ENCODE peak calls at places on chromosomes 3 and 15, in six cellular contexts. One of them, this sample, is unnamed.

GRCh38 chr3:12423918-12424634 is 60.2 kb upstream of the TSEN2 start:
- DNase-seq in dorsolateral prefrontal cortex: no peak
- DNase-seq in IMR-90: peak; percentile 58
- DNase-seq in psoas muscle: no peak
- DNase-seq in AG10803: no peak
- DNase-seq in lower leg skin: no peak
- DNase-seq in this sample: no peak

GRCh38 chr15:24318981-24319380 is 356.6 kb upstream of the NPAP1 start:
- DNase-seq in dorsolateral prefrontal cortex: no peak
- DNase-seq in IMR-90: peak; percentile 11
- DNase-seq in psoas muscle: no peak
- DNase-seq in AG10803: no peak
- DNase-seq in lower leg skin: no peak
- DNase-seq in this sample: no peak

GRCh38 chr3:16618721-16619120 is 13.5 kb upstream of the DAZL start:
- DNase-seq in dorsolateral prefrontal cortex: no peak
- DNase-seq in IMR-90: peak; percentile 16
- DNase-seq in psoas muscle: no peak
- DNase-seq in AG10803: peak; percentile 31
- DNase-seq in lower leg skin: no peak
- DNase-seq in this sample: no peak

GRCh38 chr3:144466540-144466939 is 494.9 kb downstream of the DIPK2A start:
- DNase-seq in dorsolateral prefrontal cortex: no peak
- DNase-seq in IMR-90: no peak
- DNase-seq in psoas muscle: no peak
- DNase-seq in AG10803: no peak
- DNase-seq in lower leg skin: no peak
- DNase-seq in this sample: no peak

GRCh38 chr3:69731080-69731479 is 8.2 kb upstream of the MITF start:
- DNase-seq in dorsolateral prefrontal cortex: no peak
- DNase-seq in IMR-90: no peak
- DNase-seq in psoas muscle: no peak
- DNase-seq in AG10803: no peak
- DNase-seq in lower leg skin: no peak
- DNase-seq in this sample: no peak

GRCh38 chr3:72143322-72143721 is 358.4 kb upstream of the PROK2 start:
- DNase-seq in dorsolateral prefrontal cortex: no peak
- DNase-seq in IMR-90: peak; percentile 61
- DNase-seq in psoas muscle: no peak
- DNase-seq in AG10803: peak; percentile 39
- DNase-seq in lower leg skin: no peak
- DNase-seq in this sample: no peak

GRCh38 chr15:89042387-89042786 is 45.9 kb upstream of the ABHD2 start:
- DNase-seq in dorsolateral prefrontal cortex: no peak
- DNase-seq in IMR-90: no peak
- DNase-seq in psoas muscle: no peak
- DNase-seq in AG10803: no peak
- DNase-seq in lower leg skin: no peak
- DNase-seq in this sample: no peak

GRCh38 chr3:172153335-172153861 is 114.0 kb downstream of the FNDC3B start:
- DNase-seq in dorsolateral prefrontal cortex: peak; percentile 69
- DNase-seq in IMR-90: peak; percentile 99
- DNase-seq in psoas muscle: peak; percentile 94
- DNase-seq in AG10803: peak; percentile 98
- DNase-seq in lower leg skin: peak; percentile 97
- DNase-seq in this sample: peak; percentile 66

GRCh38 chr15:48897144-48897814 is 19.3 kb downstream of the EID1 start:
- DNase-seq in dorsolateral prefrontal cortex: no peak
- DNase-seq in IMR-90: peak; percentile 82
- DNase-seq in psoas muscle: no peak
- DNase-seq in AG10803: peak; percentile 77
- DNase-seq in lower leg skin: no peak
- DNase-seq in this sample: no peak
- TF ChIP-seq CTCF in dorsolateral prefrontal cortex: no peak
- TF ChIP-seq CTCF in IMR-90: no peak
- TF ChIP-seq CTCF in psoas muscle: no peak
- TF ChIP-seq CTCF in AG10803: no peak
- TF ChIP-seq CTCF in lower leg skin: no peak
- TF ChIP-seq CTCF in this sample: no peak

DNA sequence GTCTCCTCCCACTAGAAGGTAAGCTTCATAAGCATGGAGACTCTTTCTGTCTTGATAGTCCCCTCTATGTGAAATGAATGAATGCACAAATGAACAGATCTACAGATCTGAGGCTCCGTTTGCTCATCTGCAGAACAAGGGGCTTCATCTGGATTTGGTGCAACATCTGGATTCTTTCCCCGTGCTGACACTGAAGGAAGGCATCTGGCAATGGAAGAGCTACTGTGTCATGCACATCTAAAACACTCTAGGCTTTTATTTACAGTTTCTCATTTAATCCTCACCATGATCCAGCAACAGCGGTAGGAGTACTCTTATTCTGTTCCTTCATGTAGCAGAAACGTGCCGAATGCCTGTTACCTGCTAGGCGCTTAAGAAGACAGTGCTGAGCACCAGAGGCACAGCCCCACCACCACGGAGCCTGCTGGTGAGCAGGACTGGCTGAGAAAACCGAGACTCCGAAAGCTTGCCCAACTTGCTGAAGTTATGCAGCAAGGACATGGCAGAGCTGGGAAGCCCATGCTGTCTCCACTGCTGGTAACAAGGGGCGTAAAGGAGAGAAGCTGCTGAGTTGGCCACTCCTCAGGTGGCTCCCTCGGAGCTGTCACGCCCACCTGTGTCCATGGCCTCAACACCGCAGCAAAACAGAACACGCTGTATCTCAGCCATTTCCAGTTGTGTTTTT is 31.1 kb downstream of the LSM3 start:
- DNase-seq in dorsolateral prefrontal cortex: no peak
- DNase-seq in IMR-90: peak; percentile 56
- DNase-seq in psoas muscle: no peak
- DNase-seq in AG10803: peak; percentile 62
- DNase-seq in lower leg skin: no peak
- DNase-seq in this sample: no peak
- TF ChIP-seq CTCF in dorsolateral prefrontal cortex: no peak
- TF ChIP-seq CTCF in IMR-90: no peak
- TF ChIP-seq CTCF in psoas muscle: no peak
- TF ChIP-seq CTCF in AG10803: no peak
- TF ChIP-seq CTCF in lower leg skin: no peak
- TF ChIP-seq CTCF in this sample: no peak

GRCh38 chr3:49339947-49340800 is at the start of gene USP4:
- DNase-seq in dorsolateral prefrontal cortex: peak; percentile 84
- DNase-seq in IMR-90: peak; percentile 87
- DNase-seq in psoas muscle: peak; percentile 94
- DNase-seq in AG10803: peak; percentile 82
- DNase-seq in lower leg skin: peak; percentile 97
- DNase-seq in this sample: peak; percentile 49
- TF ChIP-seq CTCF in dorsolateral prefrontal cortex: peak; percentile 47
- TF ChIP-seq CTCF in IMR-90: peak; percentile 62
- TF ChIP-seq CTCF in psoas muscle: peak; percentile 22
- TF ChIP-seq CTCF in AG10803: peak; percentile 62
- TF ChIP-seq CTCF in lower leg skin: no peak
- TF ChIP-seq CTCF in this sample: no peak

DNA sequence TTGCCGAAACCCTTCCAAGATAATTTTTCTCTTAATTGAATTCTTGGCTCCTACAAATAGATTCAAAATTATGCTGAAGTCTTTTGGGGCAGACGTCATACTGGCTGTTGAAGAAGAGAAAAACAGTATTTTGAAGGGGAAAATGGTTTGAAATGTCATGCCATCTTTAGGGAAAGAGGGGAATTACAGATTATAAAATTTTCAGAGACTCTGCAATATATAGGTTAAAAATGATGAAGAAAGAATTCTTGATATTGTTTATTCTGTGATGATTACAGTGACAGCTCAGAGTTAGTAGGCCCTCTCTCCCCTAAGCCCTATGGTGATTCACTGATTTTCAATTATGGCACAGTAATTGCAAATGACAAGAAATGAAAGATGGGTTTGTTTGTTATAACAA is 86.1 kb downstream of the CGNL1 start:
- DNase-seq in dorsolateral prefrontal cortex: no peak
- DNase-seq in IMR-90: peak; percentile 4
- DNase-seq in psoas muscle: no peak
- DNase-seq in AG10803: no peak
- DNase-seq in lower leg skin: no peak
- DNase-seq in this sample: no peak
- TF ChIP-seq CTCF in dorsolateral prefrontal cortex: peak; percentile 44
- TF ChIP-seq CTCF in IMR-90: peak; percentile 27
- TF ChIP-seq CTCF in psoas muscle: no peak
- TF ChIP-seq CTCF in AG10803: peak; percentile 41
- TF ChIP-seq CTCF in lower leg skin: no peak
- TF ChIP-seq CTCF in this sample: no peak

DNA sequence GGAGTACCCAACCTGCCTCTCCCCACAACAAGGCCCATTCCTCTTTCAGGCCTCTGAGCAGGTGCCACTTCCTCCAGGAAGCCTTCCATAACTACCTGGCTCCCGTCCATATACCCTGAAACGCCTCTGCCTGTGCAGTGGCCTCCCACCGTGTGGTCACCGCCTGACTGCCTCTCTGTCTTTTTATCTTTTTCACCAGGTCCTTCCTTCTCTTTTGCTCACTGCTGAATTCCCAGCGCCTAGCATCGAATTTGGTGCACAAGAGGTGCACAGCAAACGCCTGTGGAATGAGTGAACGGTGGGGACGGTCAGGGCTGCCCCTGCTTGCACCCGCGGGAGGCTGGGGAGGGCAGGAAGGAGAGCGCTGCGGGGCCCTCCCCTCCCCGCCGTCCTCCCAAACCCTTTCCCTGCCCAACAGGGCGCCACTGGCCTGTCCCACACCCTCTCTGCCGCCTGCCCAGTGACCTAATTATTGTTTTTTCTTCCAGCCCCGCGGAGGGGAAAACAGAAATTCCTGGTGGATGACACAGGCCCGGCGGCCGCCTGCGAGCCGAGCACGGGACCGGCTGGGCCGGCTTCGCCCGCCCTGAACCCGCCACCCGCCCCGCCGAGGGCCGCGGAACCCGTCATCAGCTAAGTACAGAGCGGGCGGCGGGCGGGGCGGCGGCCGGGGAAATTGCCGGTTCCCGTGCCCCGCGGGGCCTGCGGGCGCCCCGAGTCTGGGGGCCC is 140.1 kb downstream of the SMAD6 start:
- DNase-seq in dorsolateral prefrontal cortex: peak; percentile 43
- DNase-seq in IMR-90: peak; percentile 89
- DNase-seq in psoas muscle: peak; percentile 91
- DNase-seq in AG10803: peak; percentile 93
- DNase-seq in lower leg skin: peak; percentile 97
- DNase-seq in this sample: peak; percentile 59
- TF ChIP-seq CTCF in dorsolateral prefrontal cortex: no peak
- TF ChIP-seq CTCF in IMR-90: peak; percentile 1
- TF ChIP-seq CTCF in psoas muscle: no peak
- TF ChIP-seq CTCF in AG10803: no peak
- TF ChIP-seq CTCF in lower leg skin: no peak
- TF ChIP-seq CTCF in this sample: no peak

GRCh38 chr3:135077186-135077585 is 282.1 kb downstream of the EPHB1 start:
- DNase-seq in dorsolateral prefrontal cortex: no peak
- DNase-seq in IMR-90: no peak
- DNase-seq in psoas muscle: no peak
- DNase-seq in AG10803: no peak
- DNase-seq in lower leg skin: no peak
- DNase-seq in this sample: no peak

GRCh38 chr3:135075157-135075556 is 280.1 kb downstream of the EPHB1 start:
- DNase-seq in dorsolateral prefrontal cortex: no peak
- DNase-seq in IMR-90: no peak
- DNase-seq in psoas muscle: no peak
- DNase-seq in AG10803: no peak
- DNase-seq in lower leg skin: no peak
- DNase-seq in this sample: no peak

GRCh38 chr3:135082706-135083105 is 287.6 kb downstream of the EPHB1 start:
- DNase-seq in dorsolateral prefrontal cortex: no peak
- DNase-seq in IMR-90: no peak
- DNase-seq in psoas muscle: no peak
- DNase-seq in AG10803: no peak
- DNase-seq in lower leg skin: no peak
- DNase-seq in this sample: no peak

GRCh38 chr3:135081451-135082434 is 286.7 kb downstream of the EPHB1 start:
- DNase-seq in dorsolateral prefrontal cortex: no peak
- DNase-seq in IMR-90: no peak
- DNase-seq in psoas muscle: no peak
- DNase-seq in AG10803: no peak
- DNase-seq in lower leg skin: no peak
- DNase-seq in this sample: no peak

GRCh38 chr3:135078283-135078682 is 283.2 kb downstream of the EPHB1 start:
- DNase-seq in dorsolateral prefrontal cortex: no peak
- DNase-seq in IMR-90: no peak
- DNase-seq in psoas muscle: no peak
- DNase-seq in AG10803: no peak
- DNase-seq in lower leg skin: no peak
- DNase-seq in this sample: no peak
- TF ChIP-seq CTCF in dorsolateral prefrontal cortex: no peak
- TF ChIP-seq CTCF in IMR-90: no peak
- TF ChIP-seq CTCF in psoas muscle: no peak
- TF ChIP-seq CTCF in AG10803: no peak
- TF ChIP-seq CTCF in lower leg skin: no peak
- TF ChIP-seq CTCF in this sample: no peak

DNA sequence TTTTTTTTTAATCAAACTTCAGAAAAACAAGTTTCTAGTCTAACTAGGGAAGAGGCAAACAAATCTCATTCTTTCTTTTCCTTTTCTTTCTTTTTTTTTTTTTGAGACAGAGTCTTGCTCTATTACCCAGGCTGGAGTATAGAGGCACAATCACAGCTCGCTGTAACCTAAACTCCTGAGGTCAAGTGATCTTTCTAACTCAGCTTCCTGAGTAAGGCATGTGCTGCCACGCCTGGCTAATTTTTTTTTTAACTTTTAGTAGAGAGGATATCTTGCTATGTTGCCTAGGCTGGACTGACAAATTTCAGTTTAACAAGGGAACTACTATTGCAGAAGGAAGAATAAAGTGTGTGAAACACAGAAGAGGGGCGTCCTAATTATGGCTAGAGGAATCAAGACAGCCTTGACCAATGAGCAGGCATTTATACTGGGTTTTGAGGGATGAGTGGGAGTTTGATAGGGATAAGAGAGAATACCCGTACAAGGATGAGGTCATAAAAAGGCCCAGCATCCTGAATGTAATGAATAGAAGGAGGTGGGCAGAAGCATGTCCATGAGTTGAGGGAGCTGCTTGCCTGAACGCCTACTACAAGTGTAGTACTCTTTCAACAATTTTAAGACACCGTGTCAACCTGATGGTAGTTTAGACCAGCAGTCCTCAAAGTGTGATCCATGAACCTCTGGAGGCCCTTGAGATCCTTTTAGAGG is 6.7 kb upstream of the ZFAND6 start:
- DNase-seq in dorsolateral prefrontal cortex: no peak
- DNase-seq in IMR-90: no peak
- DNase-seq in psoas muscle: no peak
- DNase-seq in AG10803: no peak
- DNase-seq in lower leg skin: no peak
- DNase-seq in this sample: no peak
- TF ChIP-seq CTCF in dorsolateral prefrontal cortex: no peak
- TF ChIP-seq CTCF in IMR-90: no peak
- TF ChIP-seq CTCF in psoas muscle: no peak
- TF ChIP-seq CTCF in AG10803: no peak
- TF ChIP-seq CTCF in lower leg skin: no peak
- TF ChIP-seq CTCF in this sample: no peak

DNA sequence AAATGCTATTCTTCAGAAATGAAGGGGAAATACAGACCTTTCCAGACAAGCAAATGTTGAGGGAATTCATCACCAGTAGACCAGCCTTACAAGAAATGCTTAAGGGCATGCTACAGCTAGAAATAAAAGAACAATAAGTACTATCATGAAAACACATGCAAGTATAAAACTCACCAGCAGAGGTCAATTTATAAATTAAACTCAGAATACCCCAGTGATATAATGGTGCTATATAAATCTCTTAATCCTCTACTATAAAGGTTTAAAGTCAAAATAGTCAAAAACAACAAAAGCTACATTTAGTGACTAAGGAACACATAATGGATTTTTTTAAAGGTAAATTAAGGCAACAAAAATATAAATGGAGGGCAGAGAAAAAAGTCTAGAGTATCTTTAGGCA is 142.5 kb downstream of the CPNE4 start:
- DNase-seq in dorsolateral prefrontal cortex: no peak
- DNase-seq in IMR-90: no peak
- DNase-seq in psoas muscle: no peak
- DNase-seq in AG10803: no peak
- DNase-seq in lower leg skin: no peak
- DNase-seq in this sample: no peak
- TF ChIP-seq CTCF in dorsolateral prefrontal cortex: no peak
- TF ChIP-seq CTCF in IMR-90: no peak
- TF ChIP-seq CTCF in psoas muscle: no peak
- TF ChIP-seq CTCF in AG10803: peak; percentile 22
- TF ChIP-seq CTCF in lower leg skin: no peak
- TF ChIP-seq CTCF in this sample: no peak